ENCODE peak calls at places on chromosomes 13 and 19, in ten cellular contexts. V is ovary; M is left ventricle myocardium inferior; S is ELR; D is T follicular helper cell; L is activated naive CD4-positive, alpha-beta T cell treated with anti-CD3 and anti-CD28 coated beads, Interleukin-2, amount 50 U/mL, for 72 hours; H is hepatocyte; I is stimulated activated CD4-positive, alpha-beta T cell treated with anti-CD3 and anti-CD28 coated beads, TNF-alpha, amount 100 ng/mL, for 48 hours; P is NCI-H1417 treated with DMSO at 0.1 percent for 48 hours; B is suprapubic skin. W is an unnamed sample.

GRCh38 chr13:84821261-84821660 is 939.0 kb upstream of the SLITRK1 start:
- DNase-seq in L (no peak), B (no peak), M (no peak), I (no peak), S (peak; percentile 37), D (no peak), P (no peak), H (no peak), V (no peak), W (no peak)

GRCh38 chr19:38252935-38253691 is 3.1 kb downstream of the PPP1R14A start:
- DNase-seq in M (peak; percentile 53), H (peak; percentile 40), V (peak; percentile 60), L (no peak), I (no peak), P (no peak), B (no peak), S (no peak), D (no peak), W (no peak)

GRCh38 chr19:18417250-18418033 is 1.8 kb upstream of the SSBP4 start:
- DNase-seq in P (no peak), B (peak; percentile 89), S (peak; percentile 87), L (peak; percentile 46), D (no peak), I (no peak), V (peak; percentile 81), H (peak; percentile 92), M (peak; percentile 88), W (no peak)

GRCh38 chr13:105327727-105328126 is 1207.7 kb downstream of the EFNB2 start:
- DNase-seq in V (no peak), P (peak; percentile 90), I (no peak), D (no peak), S (peak; percentile 7), L (no peak), H (no peak), B (no peak), M (no peak), W (no peak)

GRCh38 chr13:42821437-42821836 is 40.1 kb downstream of the FAM216B start:
- DNase-seq in V (no peak), S (peak; percentile 74), D (no peak), P (no peak), B (no peak), L (no peak), I (no peak), M (no peak), H (no peak), W (no peak)

GRCh38 chr19:3263866-3264265 is 39.4 kb downstream of the CELF5 start:
- DNase-seq in B (no peak), L (no peak), V (no peak), D (no peak), M (no peak), I (no peak), S (no peak), P (no peak), H (no peak), W (no peak)

GRCh38 chr13:33119886-33120543 is 103.8 kb downstream of the KL start:
- DNase-seq in I (no peak), M (no peak), D (no peak), P (no peak), B (no peak), L (no peak), V (no peak), H (no peak), S (peak; percentile 92), W (no peak)

GRCh38 chr13:24032252-24032651 is 128.3 kb upstream of the SPATA13 start:
- DNase-seq in P (no peak), M (no peak), B (no peak), V (no peak), L (no peak), H (no peak), I (no peak), D (no peak), S (no peak), W (no peak)

GRCh38 chr19:10009269-10009665 is 1.0 kb downstream of the COL5A3 start:
- DNase-seq in S (peak; percentile 79), M (peak; percentile 84), L (peak; percentile 46), H (peak; percentile 79), B (peak; percentile 86), I (no peak), V (peak; percentile 78), P (no peak), D (peak; percentile 20), W (no peak)

GRCh38 chr13:27472441-27472840 is 22.1 kb upstream of the MTIF3 start:
- DNase-seq in I (no peak), H (no peak), L (no peak), D (no peak), V (no peak), B (no peak), P (no peak), S (no peak), M (no peak), W (no peak)

GRCh38 chr19:47232422-47233211 is 1.6 kb upstream of the BBC3 start:
- DNase-seq in V (no peak), H (no peak), B (no peak), M (no peak), S (peak; percentile 84), D (no peak), L (peak; percentile 24), P (no peak), I (no peak), W (no peak)

GRCh38 chr13:50438351-50438750 is 405.1 kb downstream of the DLEU7 start:
- DNase-seq in B (no peak), M (no peak), I (no peak), V (no peak), P (no peak), D (no peak), H (no peak), S (no peak), L (no peak), W (no peak)

GRCh38 chr13:20814224-20814910 is 40.6 kb upstream of the EEF1AKMT1 start:
- DNase-seq in M (peak; percentile 81), D (no peak), H (peak; percentile 60), I (no peak), S (peak; percentile 98), V (peak; percentile 73), L (no peak), P (no peak), B (peak; percentile 93), W (no peak)

GRCh38 chr19:10858204-10858828 is 10.1 kb downstream of the C19orf38 start:
- DNase-seq in D (no peak), S (peak; percentile 63), V (no peak), I (no peak), P (no peak), B (no peak), H (no peak), M (no peak), L (peak; percentile 59), W (no peak)

GRCh38 chr13:36981156-36981743 is 17.9 kb downstream of the ALG5 start:
- DNase-seq in D (no peak), S (peak; percentile 77), P (no peak), V (no peak), H (peak; percentile 55), B (no peak), I (no peak), M (no peak), L (no peak), W (no peak)

GRCh38 chr19:19368087-19368486 is 37.4 kb upstream of the GATAD2A start:
- DNase-seq in B (no peak), P (no peak), S (no peak), M (no peak), V (no peak), D (no peak), L (no peak), H (no peak), I (no peak), W (no peak)

GRCh38 chr19:52297601-52298358 is 811 bp downstream of the ZNF480 start:
- DNase-seq in D (no peak), S (no peak), P (no peak), M (no peak), L (no peak), H (no peak), I (no peak), B (no peak), V (no peak), W (no peak)

GRCh38 chr13:88707652-88708051 is 1036.5 kb downstream of the SLITRK5 start:
- DNase-seq in S (no peak), B (no peak), I (no peak), L (no peak), V (no peak), H (no peak), M (no peak), P (no peak), D (no peak), W (no peak)

GRCh38 chr19:52590728-52591127 is 20.6 kb downstream of the ZNF701 start:
- DNase-seq in S (no peak), I (no peak), B (no peak), V (no peak), D (no peak), M (no peak), H (no peak), L (no peak), P (no peak), W (no peak)

GRCh38 chr13:23859455-23859854 is 29.7 kb downstream of the MIPEP start:
- DNase-seq in H (no peak), I (no peak), S (peak; percentile 14), M (no peak), P (no peak), V (no peak), D (no peak), B (no peak), L (no peak), W (no peak)

GRCh38 chr19:41915248-41916032 is 12.8 kb downstream of the ERFL start:
- DNase-seq in P (no peak), D (no peak), I (no peak), B (no peak), H (no peak), L (no peak), S (no peak), V (no peak), M (no peak), W (no peak)

GRCh38 chr13:76012091-76012721 is 376.1 kb downstream of the LMO7 start:
- DNase-seq in B (no peak), L (no peak), V (no peak), D (no peak), I (no peak), P (no peak), S (peak; percentile 9), M (no peak), H (no peak), W (no peak)

GRCh38 chr13:31119966-31120733 is 41.6 kb downstream of the HSPH1 start:
- DNase-seq in P (no peak), B (no peak), L (peak; percentile 10), I (no peak), S (no peak), D (no peak), V (no peak), M (no peak), H (no peak), W (no peak)

GRCh38 chr13:59483441-59484116 is 680.1 kb downstream of the DIAPH3 start:
- DNase-seq in M (peak; percentile 28), V (no peak), D (no peak), B (no peak), S (no peak), L (no peak), I (no peak), H (no peak), P (no peak), W (no peak)

GRCh38 chr13:110426745-110427144 is 119.7 kb downstream of the COL4A2 start:
- DNase-seq in I (no peak), D (no peak), P (no peak), H (no peak), B (no peak), L (no peak), V (no peak), S (no peak), M (no peak), W (no peak)

GRCh38 chr13:76764429-76764828 is 121.8 kb downstream of the KCTD12 start:
- DNase-seq in V (no peak), H (no peak), I (no peak), S (peak; percentile 10), D (no peak), L (no peak), B (peak; percentile 86), M (peak; percentile 67), P (no peak), W (no peak)

GRCh38 chr13:41059466-41059865 is 1.8 kb upstream of the WBP4 start:
- DNase-seq in P (no peak), B (no peak), S (no peak), L (no peak), V (no peak), M (no peak), D (no peak), I (no peak), H (no peak), W (no peak)

GRCh38 chr19:11673608-11674041 is 65.1 kb downstream of the ZNF823 start:
- DNase-seq in M (peak; percentile 66), S (peak; percentile 48), H (peak; percentile 81), L (peak; percentile 22), D (no peak), B (no peak), P (no peak), I (no peak), V (peak; percentile 76), W (no peak)

W was measured in GM12864.